ENCODE peak calls at places on chromosomes 6 and 20, in six cellular contexts. X is Panc1, I is breast epithelium, N is endothelial cell of umbilical vein, U is prostate gland, F is HCT116. P is an unnamed sample.

GRCh38 chr6:20424679-20425078 is 23.0 kb downstream of the E2F3 start:
- DNase-seq in X (no peak), I (no peak), N (no peak), U (no peak), F (no peak), P (no peak)

GRCh38 chr6:23454090-23454998 is 671.7 kb upstream of the NRSN1 start:
- DNase-seq in X (peak; percentile 4), I (no peak), N (no peak), U (no peak), F (no peak), P (no peak)

GRCh38 chr6:168292911-168293310 is 26.7 kb downstream of the DACT2 start:
- DNase-seq in X (no peak), I (no peak), N (no peak), U (no peak), F (no peak), P (no peak)

GRCh38 chr20:11101243-11101642 is 427.4 kb upstream of the JAG1 start:
- DNase-seq in X (no peak), I (no peak), N (peak; percentile 78), U (no peak), F (no peak), P (no peak)

GRCh38 chr6:148578837-148579236 is 168.0 kb upstream of the UST start:
- DNase-seq in X (no peak), I (no peak), N (no peak), U (no peak), F (no peak), P (no peak)

GRCh38 chr20:33443006-33443511 is 504 bp downstream of the SNTA1 start:
- DNase-seq in X (no peak), I (no peak), N (no peak), U (no peak), F (no peak), P (no peak)

GRCh38 chr6:53263915-53264314 is 84.8 kb downstream of the ELOVL5 start:
- DNase-seq in X (no peak), I (no peak), N (no peak), U (no peak), F (no peak), P (no peak)

GRCh38 chr6:106360410-106360988 is at the start of gene CRYBG1:
- DNase-seq in X (no peak), I (peak; percentile 83), N (peak; percentile 23), U (peak; percentile 84), F (peak; percentile 75), P (peak; percentile 95)

GRCh38 chr6:161748535-161749386 is 474.9 kb upstream of the AGPAT4 start:
- DNase-seq in X (no peak), I (no peak), N (peak; percentile 5), U (no peak), F (peak; percentile 33), P (no peak)

GRCh38 chr6:165717732-165718465 is 54.9 kb upstream of the PDE10A start:
- DNase-seq in X (no peak), I (no peak), N (peak; percentile 53), U (no peak), F (peak; percentile 6), P (no peak)

GRCh38 chr6:26214826-26215199 is 127.6 kb downstream of the HFE start:
- DNase-seq in X (no peak), I (no peak), N (no peak), U (no peak), F (no peak), P (no peak)

GRCh38 chr6:35089935-35090505 is 51.1 kb downstream of the TCP11 start:
- DNase-seq in X (no peak), I (no peak), N (no peak), U (no peak), F (no peak), P (no peak)

GRCh38 chr6:3848925-3849605 is at the start of gene FAM50B:
- DNase-seq in X (no peak), I (peak; percentile 94), N (peak; percentile 86), U (peak; percentile 90), F (no peak), P (peak; percentile 99)

GRCh38 chr20:64069614-64070243 is 6.7 kb downstream of the TCEA2 start:
- DNase-seq in X (no peak), I (no peak), N (peak; percentile 29), U (no peak), F (no peak), P (peak; percentile 81)

GRCh38 chr6:163149535-163149848 is 265.0 kb upstream of the QKI start:
- DNase-seq in X (no peak), I (no peak), N (no peak), U (no peak), F (no peak), P (peak; percentile 59)

GRCh38 chr20:34165246-34165645 is 53.2 kb upstream of the EIF2S2 start:
- DNase-seq in X (no peak), I (no peak), N (peak; percentile 69), U (no peak), F (no peak), P (no peak)

GRCh38 chr20:22626501-22626900 is 42.1 kb upstream of the FOXA2 start:
- DNase-seq in X (no peak), I (no peak), N (no peak), U (no peak), F (no peak), P (no peak)

GRCh38 chr6:45965007-45965406 is 50.7 kb downstream of the CLIC5 start:
- DNase-seq in X (no peak), I (no peak), N (no peak), U (no peak), F (no peak), P (no peak)

GRCh38 chr6:5318617-5319016 is 57.3 kb downstream of the FARS2 start:
- DNase-seq in X (no peak), I (no peak), N (no peak), U (no peak), F (no peak), P (no peak)

GRCh38 chr6:119140471-119141165 is 62.2 kb upstream of the FAM184A start:
- DNase-seq in X (no peak), I (no peak), N (no peak), U (no peak), F (no peak), P (no peak)

GRCh38 chr6:113645986-113646385 is 211.2 kb upstream of the MARCKS start:
- DNase-seq in X (no peak), I (no peak), N (no peak), U (no peak), F (no peak), P (no peak)

GRCh38 chr6:71012871-71013456 is 56.1 kb upstream of the B3GAT2 start:
- DNase-seq in X (peak; percentile 27), I (no peak), N (peak; percentile 39), U (peak; percentile 32), F (peak; percentile 42), P (no peak)

GRCh38 chr6:156955494-156956183 is 178.5 kb downstream of the ARID1B start:
- DNase-seq in X (no peak), I (no peak), N (peak; percentile 41), U (peak; percentile 62), F (no peak), P (no peak)

GRCh38 chr20:47358052-47358671 is 1.7 kb upstream of the ZMYND8 start:
- DNase-seq in X (no peak), I (no peak), N (no peak), U (no peak), F (no peak), P (no peak)

GRCh38 chr6:12060780-12061619 is 48.9 kb downstream of the HIVEP1 start:
- DNase-seq in X (no peak), I (no peak), N (no peak), U (no peak), F (no peak), P (peak; percentile 69)

GRCh38 chr20:9359561-9360308 is 154.7 kb upstream of the LAMP5 start:
- DNase-seq in X (peak; percentile 12), I (no peak), N (peak; percentile 82), U (peak; percentile 47), F (peak; percentile 46), P (no peak)

GRCh38 chr6:30152910-30153309 is 8.1 kb downstream of the TRIM10 start:
- DNase-seq in X (no peak), I (no peak), N (no peak), U (no peak), F (no peak), P (no peak)

GRCh38 chr6:151806757-151807512 is 547 bp upstream of the ESR1 start:
- DNase-seq in X (no peak), I (no peak), N (no peak), U (no peak), F (no peak), P (no peak)

GRCh38 chr20:51354191-51354768 is 188.2 kb downstream of the NFATC2 start:
- DNase-seq in X (no peak), I (no peak), N (peak; percentile 55), U (no peak), F (no peak), P (no peak)

GRCh38 chr20:13220857-13221297 is at the start of gene ISM1:
- DNase-seq in X (no peak), I (no peak), N (no peak), U (no peak), F (no peak), P (no peak)

GRCh38 chr6:152136449-152136825 is 329.0 kb downstream of the ESR1 start:
- DNase-seq in X (no peak), I (peak; percentile 64), N (peak; percentile 20), U (no peak), F (peak; percentile 28), P (no peak)

GRCh38 chr6:39801456-39802251 is 9.5 kb downstream of the DAAM2 start:
- DNase-seq in X (no peak), I (no peak), N (no peak), U (no peak), F (no peak), P (no peak)
- H3K27ac ChIP-seq in X (no peak overlapping the region), I (peak overlapping the region; percentile 52), N (no peak overlapping the region), U (no peak overlapping the region), F (no peak overlapping the region), P (no peak overlapping the region)

DNA sequence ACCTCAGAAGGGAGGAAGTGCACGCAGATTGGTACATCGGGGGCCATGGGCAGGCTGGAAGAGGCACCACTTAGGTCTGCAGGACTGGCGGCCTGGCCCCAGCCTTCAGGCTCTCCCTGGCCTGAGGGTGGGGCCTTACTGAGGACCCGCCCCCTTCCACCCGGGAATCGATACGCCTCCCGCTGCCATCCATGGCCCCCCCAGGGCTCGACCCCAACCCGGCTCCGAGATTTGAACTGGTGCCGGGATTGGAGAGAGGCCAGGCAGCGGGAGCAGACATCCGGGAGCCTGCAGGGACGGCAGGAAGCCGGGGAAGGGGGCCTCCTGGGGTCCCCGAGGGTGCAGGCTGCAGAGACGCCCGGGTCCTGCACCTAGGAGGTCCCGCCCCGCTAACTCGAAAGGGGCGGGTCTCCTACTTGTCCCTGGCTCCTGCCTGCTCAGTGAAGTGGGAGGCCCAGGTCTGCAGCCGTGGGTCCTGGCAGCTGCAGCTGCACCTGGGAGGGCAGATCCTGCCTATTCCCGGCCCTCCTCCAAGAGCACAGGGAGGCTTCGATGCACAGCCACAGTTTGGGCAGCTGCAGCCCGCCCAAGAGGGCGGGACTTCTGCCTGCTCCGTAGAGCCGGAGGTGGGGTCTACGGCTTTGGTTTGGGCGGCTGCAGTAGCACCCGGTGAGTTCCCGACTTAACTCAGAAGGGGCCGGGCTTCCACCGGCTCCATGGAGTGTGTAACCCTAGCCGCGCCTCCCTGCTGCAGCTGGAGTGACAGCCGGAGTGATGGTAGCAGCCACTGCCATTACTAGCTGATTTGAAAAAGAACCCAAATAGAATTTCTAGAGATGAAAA is 35.2 kb upstream of the TBC1D22B start:
- DNase-seq in X (no peak), I (peak; percentile 64), N (peak; percentile 86), U (peak; percentile 84), F (peak; percentile 89), P (peak; percentile 88)
- TF ChIP-seq POLR2AphosphoS5 in X (no peak), I (no peak), N (no peak), U (peak; percentile 78), F (no peak), P (peak; percentile 32)

GRCh38 chr20:16474342-16474741 is 98.9 kb downstream of the KIF16B start:
- DNase-seq in X (no peak), I (no peak), N (no peak), U (no peak), F (no peak), P (no peak)
- H3K27ac ChIP-seq in X (no peak overlapping the region), I (no peak overlapping the region), N (no peak overlapping the region), U (no peak overlapping the region), F (no peak overlapping the region), P (no peak overlapping the region)

GRCh38 chr20:24382330-24382729 is 87.1 kb upstream of the SYNDIG1 start:
- DNase-seq in X (no peak), I (no peak), N (no peak), U (no peak), F (no peak), P (no peak)
- TF ChIP-seq POLR2AphosphoS5 in X (no peak), I (no peak), N (no peak), U (peak; percentile 14), F (no peak), P (no peak)

P was measured in upper lobe of left lung.